ENCODE peak calls at places on chromosomes 16 and 17, in five cellular contexts. A is CD4-positive, alpha-beta T cell; I is stomach; Z is A549; X is putamen. U is an unnamed sample.
A peak's percentile ranks its signal among the peaks of the same experiment; 100 is the strongest.

GRCh38 chr16:57994778-57995177 is 5.7 kb downstream of the ZNF319 start:
- DNase-seq in A (no peak), I (peak; percentile 59), Z (peak; percentile 77), X (no peak), U (no peak)

GRCh38 chr17:77316191-77316641 is 175.4 kb downstream of the SEC14L1 start:
- DNase-seq in A (no peak), I (no peak), Z (peak; percentile 54), X (no peak), U (no peak)

GRCh38 chr16:57132470-57132869 is 40.1 kb downstream of the CPNE2 start:
- DNase-seq in A (no peak), I (no peak), Z (no peak), X (no peak), U (no peak)

GRCh38 chr17:63156986-63157385 is 191.0 kb downstream of the TANC2 start:
- DNase-seq in A (no peak), I (no peak), Z (no peak), X (no peak), U (no peak)

GRCh38 chr16:14362774-14363371 is 267.2 kb downstream of the PARN start:
- DNase-seq in A (no peak), I (no peak), Z (no peak), X (no peak), U (no peak)

GRCh38 chr17:1997146-1997586 is 28.0 kb downstream of the RTN4RL1 start:
- DNase-seq in A (no peak), I (no peak), Z (peak; percentile 78), X (no peak), U (no peak)

GRCh38 chr17:79852748-79853147 is 13.5 kb upstream of the CBX4 start:
- DNase-seq in A (no peak), I (no peak), Z (peak; percentile 63), X (no peak), U (no peak)

GRCh38 chr17:29615492-29616299 is 7.0 kb downstream of the CORO6 start:
- DNase-seq in A (peak; percentile 75), I (peak; percentile 92), Z (peak; percentile 73), X (peak; percentile 94), U (peak; percentile 89)

GRCh38 chr17:59634632-59635561 is 15.2 kb downstream of the CLTC start:
- DNase-seq in A (no peak), I (no peak), Z (no peak), X (no peak), U (no peak)

GRCh38 chr17:63382826-63383225 is 63.3 kb downstream of the CYB561 start:
- DNase-seq in A (no peak), I (no peak), Z (no peak), X (peak; percentile 47), U (no peak)

GRCh38 chr17:51590071-51590470 is 329.7 kb downstream of the UTP18 start:
- DNase-seq in A (no peak), I (no peak), Z (no peak), X (no peak), U (no peak)

GRCh38 chr17:13162361-13162760 is 144.5 kb upstream of the ELAC2 start:
- DNase-seq in A (no peak), I (no peak), Z (no peak), X (no peak), U (no peak)

GRCh38 chr17:58337126-58337599 is 8.6 kb upstream of the TSPOAP1 start:
- DNase-seq in A (no peak), I (no peak), Z (no peak), X (no peak), U (peak; percentile 48)

GRCh38 chr17:27290916-27291598 is 2.9 kb upstream of the WSB1 start:
- DNase-seq in A (no peak), I (no peak), Z (no peak), X (no peak), U (no peak)

GRCh38 chr17:45411348-45412105 is 21.1 kb downstream of the ARHGAP27 start:
- DNase-seq in A (no peak), I (no peak), Z (no peak), X (no peak), U (no peak)

GRCh38 chr16:50263940-50264929 is 2.1 kb upstream of the ADCY7 start:
- DNase-seq in A (no peak), I (no peak), Z (peak; percentile 48), X (no peak), U (no peak)

GRCh38 chr16:25279491-25279890 is 21.8 kb upstream of the ZKSCAN2 start:
- DNase-seq in A (no peak), I (no peak), Z (no peak), X (no peak), U (no peak)

GRCh38 chr17:15944720-15945492 is at the start of gene ADORA2B:
- DNase-seq in A (peak; percentile 4), I (peak; percentile 60), Z (peak; percentile 75), X (peak; percentile 42), U (peak; percentile 47)

GRCh38 chr16:89511352-89511751 is 3.1 kb downstream of the SPG7 start:
- DNase-seq in A (no peak), I (no peak), Z (no peak), X (no peak), U (no peak)

GRCh38 chr17:79561486-79562116 is 49.2 kb downstream of the RBFOX3 start:
- DNase-seq in A (no peak), I (no peak), Z (no peak), X (no peak), U (no peak)

GRCh38 chr16:49472598-49472997 is 99.0 kb downstream of the C16orf78 start:
- DNase-seq in A (no peak), I (peak; percentile 18), Z (no peak), X (no peak), U (no peak)

GRCh38 chr16:56336071-56336688 is 89.2 kb downstream of the AMFR start:
- DNase-seq in A (no peak), I (no peak), Z (no peak), X (no peak), U (no peak)

GRCh38 chr17:73227379-73227778 is 34.3 kb downstream of the CPSF4L start:
- DNase-seq in A (no peak), I (no peak), Z (no peak), X (no peak), U (no peak)

U was measured in activated B cell treated with CpG ODN at 0.5 μM for 24 hours.